ENCODE peak calls at places on chromosomes 11 and 22, in nine cellular contexts. C is A549, V is body of pancreas, F is tibial artery, E is fibroblast of lung, L is pancreas, P is IMR-90, A is esophagus squamous epithelium, G is left ventricle myocardium inferior. Z is an unnamed sample.
A peak's percentile ranks its signal among the peaks of the same experiment; 100 is the strongest.

GRCh38 chr11:95599959-95600586 is 189.5 kb downstream of the FAM76B start:
- DNase-seq in C (no peak), V (no peak), F (no peak), E (no peak), L (no peak), P (no peak), A (no peak), G (no peak), Z (no peak)

GRCh38 chr11:77407613-77408012 is 66.3 kb downstream of the PAK1 start:
- DNase-seq in C (peak; percentile 17), V (peak; percentile 82), F (no peak), E (peak; percentile 83), L (no peak), P (peak; percentile 92), A (no peak), G (no peak), Z (peak; percentile 33)

GRCh38 chr11:66151273-66151672 is 81.2 kb downstream of the PACS1 start:
- DNase-seq in C (no peak), V (no peak), F (no peak), E (no peak), L (no peak), P (no peak), A (no peak), G (no peak), Z (no peak)

GRCh38 chr11:66360406-66361073 is 11.0 kb downstream of the SLC29A2 start:
- DNase-seq in C (no peak), V (no peak), F (no peak), E (no peak), L (no peak), P (no peak), A (no peak), G (no peak), Z (no peak)

GRCh38 chr11:2510626-2511402 is 66.0 kb downstream of the KCNQ1 start:
- DNase-seq in C (no peak), V (no peak), F (peak; percentile 59), E (no peak), L (peak; percentile 37), P (no peak), A (no peak), G (peak; percentile 18), Z (no peak)

GRCh38 chr22:29470159-29470855 is 9.7 kb upstream of the NEFH start:
- DNase-seq in C (peak; percentile 66), V (peak; percentile 63), F (no peak), E (peak; percentile 50), L (peak; percentile 75), P (peak; percentile 24), A (no peak), G (peak; percentile 33), Z (no peak)

GRCh38 chr11:64661146-64661545 is 61.9 kb downstream of the NRXN2 start:
- DNase-seq in C (no peak), V (no peak), F (peak; percentile 83), E (peak; percentile 56), L (no peak), P (peak; percentile 62), A (no peak), G (peak; percentile 40), Z (peak; percentile 51)

GRCh38 chr11:117818036-117818858 is 6.3 kb downstream of the FXYD2 start:
- DNase-seq in C (no peak), V (no peak), F (no peak), E (peak; percentile 31), L (no peak), P (peak; percentile 56), A (no peak), G (no peak), Z (no peak)

GRCh38 chr11:62611705-62612365 is 740 bp downstream of the EML3 start:
- DNase-seq in C (peak; percentile 36), V (peak; percentile 51), F (peak; percentile 83), E (peak; percentile 78), L (no peak), P (peak; percentile 60), A (no peak), G (peak; percentile 57), Z (no peak)

GRCh38 chr11:58926695-58927094 is 12.6 kb upstream of the GLYATL1 start:
- DNase-seq in C (no peak), V (no peak), F (no peak), E (peak; percentile 48), L (no peak), P (peak; percentile 79), A (no peak), G (no peak), Z (no peak)
- H3K27ac ChIP-seq in C (no peak overlapping the region), V (no peak overlapping the region), F (no peak overlapping the region), E (no peak overlapping the region), L (no peak overlapping the region), P (no peak overlapping the region), A (no peak overlapping the region), G (no peak overlapping the region), Z (no peak overlapping the region)

DNA sequence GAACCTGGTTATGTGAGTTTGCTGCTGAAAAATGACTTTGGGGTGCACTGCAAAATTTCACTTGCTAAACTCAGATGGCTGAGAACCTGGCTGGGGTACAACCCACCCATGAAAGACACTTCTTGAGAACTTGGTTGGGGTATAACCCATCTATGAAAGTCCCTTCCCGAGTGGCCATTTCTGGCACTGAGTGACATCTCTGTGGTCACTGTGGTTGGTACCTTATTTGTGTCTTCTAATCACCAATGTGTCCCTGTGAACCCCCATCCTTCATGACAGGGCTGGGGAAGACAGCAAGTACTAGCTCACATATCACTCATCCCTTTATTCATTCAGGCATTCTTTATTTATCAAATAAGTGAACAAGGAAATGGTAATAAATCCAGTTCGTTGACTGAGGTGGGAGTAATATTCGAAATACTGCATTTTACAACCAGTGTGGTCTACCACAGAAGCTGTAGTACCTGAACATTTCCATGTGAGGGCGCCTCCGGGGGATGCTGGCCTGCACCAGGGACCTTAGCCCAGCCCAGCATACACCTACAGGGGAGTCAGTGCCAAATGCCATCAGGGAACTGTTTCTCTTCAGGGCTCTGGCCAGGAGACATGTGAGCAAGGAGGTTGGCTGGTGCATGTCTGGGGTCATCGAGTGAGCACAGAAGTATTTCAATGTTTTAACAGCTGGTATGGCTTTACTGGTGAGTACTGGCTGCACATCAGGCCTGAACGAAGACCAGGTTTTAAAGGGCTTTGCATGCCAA is 122.1 kb downstream of the CSNK2A3 start:
- DNase-seq in C (peak; percentile 24), V (no peak), F (no peak), E (no peak), L (no peak), P (no peak), A (no peak), G (no peak), Z (no peak)
- TF ChIP-seq CTCF in C (no peak), V (no peak), F (no peak), E (peak; percentile 12), L (no peak), P (peak; percentile 19), A (no peak), G (peak; percentile 48), Z (no peak)

GRCh38 chr11:282171-282570 is 4.0 kb downstream of the NLRP6 start:
- DNase-seq in C (no peak), V (no peak), F (peak; percentile 55), E (no peak), L (peak; percentile 44), P (no peak), A (no peak), G (no peak), Z (no peak)

GRCh38 chr11:283405-284080 is 5.3 kb downstream of the NLRP6 start:
- DNase-seq in C (no peak), V (no peak), F (peak; percentile 34), E (no peak), L (no peak), P (no peak), A (no peak), G (no peak), Z (no peak)

GRCh38 chr11:281486-282161 is 3.4 kb downstream of the NLRP6 start:
- DNase-seq in C (no peak), V (no peak), F (peak; percentile 52), E (no peak), L (no peak), P (no peak), A (no peak), G (no peak), Z (no peak)

GRCh38 chr11:284081-285020 is 4.6 kb upstream of the PGGHG start:
- DNase-seq in C (no peak), V (no peak), F (peak; percentile 60), E (no peak), L (peak; percentile 79), P (no peak), A (no peak), G (no peak), Z (no peak)

GRCh38 chr11:282630-283360 is 4.6 kb downstream of the NLRP6 start:
- DNase-seq in C (no peak), V (no peak), F (peak; percentile 39), E (no peak), L (peak; percentile 37), P (no peak), A (no peak), G (no peak), Z (no peak)
- H3K4me1 ChIP-seq in C (peaks cover 14% of the 10 kb centered on the region), V (peaks cover 32% of the 10 kb centered on the region), F (no peaks in the 10 kb centered on the region), E (no peaks in the 10 kb centered on the region), L (no peaks in the 10 kb centered on the region), P (no peaks in the 10 kb centered on the region), A (peaks cover 10% of the 10 kb centered on the region), G (peaks cover 37% of the 10 kb centered on the region), Z (peaks cover 28% of the 10 kb centered on the region)

GRCh38 chr11:48078661-48079060 is 98.3 kb downstream of the PTPRJ start:
- DNase-seq in C (no peak), V (no peak), F (no peak), E (peak; percentile 36), L (no peak), P (peak; percentile 19), A (no peak), G (no peak), Z (no peak)

GRCh38 chr11:48075637-48076036 is 95.3 kb downstream of the PTPRJ start:
- DNase-seq in C (no peak), V (no peak), F (no peak), E (no peak), L (no peak), P (no peak), A (no peak), G (no peak), Z (no peak)

GRCh38 chr11:48073031-48073861 is 92.9 kb downstream of the PTPRJ start:
- DNase-seq in C (no peak), V (no peak), F (no peak), E (no peak), L (no peak), P (no peak), A (no peak), G (no peak), Z (no peak)

GRCh38 chr11:48077251-48077650 is 96.9 kb downstream of the PTPRJ start:
- DNase-seq in C (no peak), V (no peak), F (no peak), E (no peak), L (no peak), P (peak; percentile 57), A (no peak), G (no peak), Z (no peak)

DNA sequence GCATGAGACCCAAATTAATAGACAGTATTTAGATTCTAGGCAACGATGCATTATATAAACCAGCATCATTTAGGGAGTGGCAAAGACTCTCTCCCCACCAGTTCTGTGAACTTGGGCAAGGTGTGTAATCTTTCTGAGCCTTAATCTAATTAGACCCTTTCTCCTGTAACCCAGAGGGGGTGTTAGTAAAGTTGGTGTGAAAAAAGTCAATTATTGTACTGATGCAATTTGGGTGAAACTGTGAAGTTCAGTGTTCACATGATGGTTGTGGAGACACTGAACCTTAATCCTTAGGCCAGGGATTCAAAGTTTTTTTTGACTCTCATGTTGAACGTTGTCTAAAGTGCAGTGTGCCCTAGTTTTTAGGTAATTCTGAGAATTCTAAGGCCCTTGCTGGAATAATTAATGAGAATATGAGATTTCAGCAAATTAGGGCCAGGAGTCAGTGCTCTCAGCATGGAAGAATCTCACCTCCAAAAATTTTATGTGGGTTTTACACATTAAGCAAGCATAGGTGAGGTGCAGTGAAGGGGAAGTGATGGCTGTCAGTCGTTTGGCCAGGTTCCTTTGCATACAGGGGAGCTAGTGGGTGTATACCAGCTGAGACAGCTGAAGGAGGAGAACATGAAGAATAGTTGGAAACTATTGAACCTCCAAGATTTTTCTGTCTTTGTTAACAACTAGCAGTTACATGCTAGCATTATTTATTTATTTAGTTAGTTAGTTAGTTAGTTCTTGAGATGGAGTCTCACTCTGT is 94.2 kb downstream of the PTPRJ start:
- DNase-seq in C (no peak), V (no peak), F (no peak), E (no peak), L (no peak), P (no peak), A (no peak), G (no peak), Z (no peak)
- H3K27ac ChIP-seq in C (no peak overlapping the region), V (no peak overlapping the region), F (no peak overlapping the region), E (no peak overlapping the region), L (no peak overlapping the region), P (no peak overlapping the region), A (no peak overlapping the region), G (no peak overlapping the region), Z (no peak overlapping the region)